ENCODE peak calls at places on chromosomes 5 and 9, in four cellular contexts. C is activated CD4-positive, alpha-beta T cell treated with anti-CD3 and anti-CD28 coated beads, Interleukin-2, amount 50 U/mL, for 1 hour; Q is COR-L47; K is right lobe of liver. B is an unnamed sample.
A peak's percentile ranks its signal among the peaks of the same experiment; 100 is the strongest.

GRCh38 chr9:101574773-101575333 is 19.9 kb downstream of the PPP3R2 start:
- DNase-seq in Q (no peak), C (no peak), K (no peak), B (no peak)

GRCh38 chr9:31166516-31166915 is 1217.9 kb upstream of the ACO1 start:
- DNase-seq in C (no peak), Q (no peak), K (no peak), B (no peak)

GRCh38 chr5:62315376-62316049 is 9.5 kb downstream of the KIF2A start:
- DNase-seq in Q (no peak), K (no peak), C (no peak), B (no peak)

GRCh38 chr9:136847827-136848392 is 1.3 kb upstream of the PHPT1 start:
- DNase-seq in C (peak; percentile 68), Q (peak; percentile 71), K (peak; percentile 92), B (peak; percentile 83)

GRCh38 chr5:171714286-171714685 is 71.3 kb upstream of the SMIM23 start:
- DNase-seq in C (no peak), K (no peak), Q (no peak), B (no peak)

GRCh38 chr9:36959681-36960574 is 74.1 kb downstream of the PAX5 start:
- DNase-seq in C (no peak), K (no peak), Q (no peak), B (no peak)

GRCh38 chr9:88313364-88314220 is 74.7 kb upstream of the SPIN1 start:
- DNase-seq in C (no peak), Q (no peak), K (no peak), B (peak; percentile 65)

GRCh38 chr9:113854310-113854709 is 21.8 kb upstream of the ZNF618 start:
- DNase-seq in C (no peak), K (no peak), Q (no peak), B (no peak)

GRCh38 chr5:80854583-80854982 is 105.6 kb upstream of the RASGRF2 start:
- DNase-seq in Q (no peak), K (no peak), C (no peak), B (no peak)

GRCh38 chr9:31471041-31471440 is 913.4 kb upstream of the ACO1 start:
- DNase-seq in Q (no peak), K (no peak), C (no peak), B (no peak)

GRCh38 chr5:143552680-143553079 is 149.2 kb upstream of the NR3C1 start:
- DNase-seq in Q (no peak), K (no peak), C (no peak), B (no peak)

GRCh38 chr5:158569534-158569933 is 530.2 kb downstream of the EBF1 start:
- DNase-seq in C (no peak), Q (no peak), K (no peak), B (no peak)

GRCh38 chr9:119868694-119869093 is 499.5 kb upstream of the BRINP1 start:
- DNase-seq in Q (peak; percentile 97), C (no peak), K (no peak), B (no peak)

GRCh38 chr9:127873886-127874285 is 3.6 kb downstream of the AK1 start:
- DNase-seq in C (no peak), K (peak; percentile 85), Q (no peak), B (no peak)

GRCh38 chr5:175471628-175472027 is 6.7 kb upstream of the SFXN1 start:
- DNase-seq in Q (no peak), K (no peak), C (no peak), B (no peak)

GRCh38 chr5:155926011-155926410 is 401.0 kb upstream of the SGCD start:
- DNase-seq in K (no peak), Q (no peak), C (no peak), B (no peak)

GRCh38 chr5:157574456-157575095 is 999 bp downstream of the ADAM19 start:
- DNase-seq in C (no peak), Q (no peak), K (no peak), B (peak; percentile 34)

GRCh38 chr5:78757269-78758053 is 108.9 kb upstream of the LHFPL2 start:
- DNase-seq in K (no peak), Q (no peak), C (no peak), B (no peak)

GRCh38 chr5:119470851-119471451 is 18.7 kb downstream of the HSD17B4 start:
- DNase-seq in K (no peak), C (no peak), Q (no peak), B (no peak)

GRCh38 chr5:88952996-88953643 is 70.1 kb upstream of the MEF2C start:
- DNase-seq in Q (peak; percentile 54), K (no peak), C (no peak), B (no peak)

GRCh38 chr5:146342882-146343865 is 4.5 kb downstream of the POU4F3 start:
- DNase-seq in Q (no peak), K (no peak), C (no peak), B (no peak)

GRCh38 chr5:179762079-179762780 is 29.6 kb downstream of the MAML1 start:
- DNase-seq in Q (peak; percentile 82), K (no peak), C (no peak), B (no peak)

GRCh38 chr5:137312060-137312459 is 187.1 kb downstream of the SPOCK1 start:
- DNase-seq in K (no peak), Q (no peak), C (no peak), B (no peak)

B was measured in stimulated activated CD4-positive, alpha-beta T cell treated with anti-CD3 and anti-CD28 coated beads, Interleukin-2, amount 100 ng/mL, for 24 hours.